ENCODE peak calls at places on chromosomes 11 and 22, in six cellular contexts. D is upper lobe of left lung; A is K562; F is iris pigment epithelial cell; X is HTR-8/SVneo; V is activated T-cell treated with anti-CD3 and anti-CD28 coated beads, Interleukin-2, amount 50 U/mL, for 48 hours. C is an unnamed sample.
A peak's percentile ranks its signal among the peaks of the same experiment; 100 is the strongest.

GRCh38 chr22:47202819-47203553 is 440.5 kb downstream of the TBC1D22A start:
- DNase-seq in D (no peak), A (no peak), F (no peak), X (no peak), V (peak; percentile 13), C (no peak)

GRCh38 chr11:73430326-73430725 is 54.1 kb downstream of the RELT start:
- DNase-seq in D (no peak), A (no peak), F (no peak), X (no peak), V (no peak), C (no peak)

GRCh38 chr11:119758291-119758690 is 29.3 kb upstream of the NECTIN1 start:
- DNase-seq in D (no peak), A (no peak), F (peak; percentile 88), X (no peak), V (no peak), C (no peak)

GRCh38 chr11:105236631-105237030 is 97.1 kb upstream of the CARD18 start:
- DNase-seq in D (no peak), A (no peak), F (peak; percentile 65), X (no peak), V (no peak), C (peak; percentile 29)

GRCh38 chr11:8839306-8839956 is 71.6 kb upstream of the AKIP1 start:
- DNase-seq in D (no peak), A (no peak), F (no peak), X (no peak), V (no peak), C (no peak)

GRCh38 chr22:47095395-47096122 is 333.1 kb downstream of the TBC1D22A start:
- DNase-seq in D (no peak), A (no peak), F (peak; percentile 38), X (no peak), V (peak; percentile 22), C (no peak)

GRCh38 chr11:36057372-36058045 is 113.6 kb downstream of the LDLRAD3 start:
- DNase-seq in D (no peak), A (no peak), F (peak; percentile 92), X (no peak), V (no peak), C (no peak)

GRCh38 chr11:21630934-21631478 is 561.9 kb upstream of the ANO5 start:
- DNase-seq in D (no peak), A (no peak), F (no peak), X (no peak), V (no peak), C (no peak)

GRCh38 chr11:15690326-15690725 is 575.6 kb downstream of the INSC start:
- DNase-seq in D (no peak), A (no peak), F (no peak), X (no peak), V (no peak), C (no peak)

GRCh38 chr11:124748481-124749338 is 3.3 kb downstream of the VSIG2 start:
- DNase-seq in D (peak; percentile 39), A (no peak), F (no peak), X (no peak), V (no peak), C (no peak)

GRCh38 chr11:102850973-102851745 is 7.8 kb upstream of the MMP3 start:
- DNase-seq in D (no peak), A (no peak), F (peak; percentile 84), X (peak; percentile 36), V (no peak), C (no peak)

GRCh38 chr22:20430641-20431519 is 6.7 kb downstream of the SCARF2 start:
- DNase-seq in D (peak; percentile 92), A (no peak), F (peak; percentile 38), X (no peak), V (peak; percentile 76), C (no peak)

GRCh38 chr11:47057374-47057773 is 119.3 kb downstream of the ARFGAP2 start:
- DNase-seq in D (no peak), A (no peak), F (peak; percentile 55), X (no peak), V (no peak), C (no peak)

GRCh38 chr22:26748845-26749244 is 91.5 kb downstream of the MIAT start:
- DNase-seq in D (no peak), A (no peak), F (no peak), X (no peak), V (no peak), C (no peak)

GRCh38 chr11:45457649-45458048 is 171.5 kb upstream of the SYT13 start:
- DNase-seq in D (no peak), A (no peak), F (peak; percentile 81), X (peak; percentile 34), V (no peak), C (no peak)

GRCh38 chr11:100832851-100833250 is 145.8 kb downstream of the ARHGAP42 start:
- DNase-seq in D (no peak), A (no peak), F (no peak), X (no peak), V (no peak), C (no peak)

GRCh38 chr22:17919276-17920144 is 104.9 kb downstream of the MICAL3 start:
- DNase-seq in D (no peak), A (no peak), F (no peak), X (no peak), V (no peak), C (no peak)

GRCh38 chr11:59545179-59546020 is 34.1 kb downstream of the OR4D9 start:
- DNase-seq in D (no peak), A (peak; percentile 98), F (peak; percentile 97), X (peak; percentile 75), V (no peak), C (no peak)